ENCODE peak calls at places on chromosomes 13 and 19, in nine cellular contexts. I is stomach, A is endothelial cell of umbilical vein, V is uterus, M is heart left ventricle, T is ovary, Z is transverse colon, C is Peyer's patch, P is gastrocnemius medialis. Y is an unnamed sample. For H3K9me3, the result is how much of the 10 kb centered on the place peaks cover.

GRCh38 chr13:75512253-75512652 is 25.4 kb downstream of the COMMD6 start:
- DNase-seq in C (no peak), T (no peak), V (no peak), A (no peak), M (no peak), P (no peak), I (no peak), Z (no peak), Y (no peak)

GRCh38 chr13:93055233-93055632 is 171.4 kb upstream of the GPC6 start:
- DNase-seq in Z (no peak), P (no peak), V (no peak), T (no peak), M (no peak), C (no peak), I (no peak), A (no peak), Y (no peak)

GRCh38 chr13:72151241-72151640 is 284.2 kb upstream of the DACH1 start:
- DNase-seq in V (no peak), Z (no peak), P (no peak), C (no peak), A (no peak), T (no peak), I (no peak), M (no peak), Y (no peak)

GRCh38 chr13:26942184-26942583 is 181.6 kb upstream of the GPR12 start:
- DNase-seq in C (no peak), Z (no peak), V (no peak), M (no peak), I (no peak), T (no peak), P (no peak), A (no peak), Y (no peak)

GRCh38 chr13:86080340-86080995 is 281.2 kb upstream of the SLITRK6 start:
- DNase-seq in P (no peak), A (no peak), C (no peak), Z (no peak), I (no peak), M (no peak), V (no peak), T (no peak), Y (no peak)

GRCh38 chr19:44643605-44644390 is at the start of gene PVR:
- DNase-seq in P (peak), A (peak), C (peak), M (peak), T (peak), Z (peak), I (peak), V (peak), Y (no peak)

GRCh38 chr13:87295636-87296035 is 375.5 kb upstream of the SLITRK5 start:
- DNase-seq in Z (no peak), P (no peak), C (no peak), T (no peak), V (no peak), M (no peak), A (no peak), I (no peak), Y (no peak)

GRCh38 chr19:42606660-42607351 is 12.1 kb upstream of the CEACAM8 start:
- DNase-seq in I (peak), Z (peak), V (no peak), C (peak), T (no peak), A (peak), M (no peak), P (no peak), Y (no peak)

GRCh38 chr19:1811472-1811894 is 593 bp downstream of the ATP8B3 start:
- DNase-seq in M (no peak), C (peak), T (peak), I (peak), V (peak), A (peak), P (peak), Z (peak), Y (no peak)

GRCh38 chr19:6668696-6669095 is 1.3 kb downstream of the TNFSF14 start:
- DNase-seq in Z (no peak), T (no peak), P (no peak), M (no peak), V (no peak), C (no peak), A (no peak), I (no peak), Y (no peak)

GRCh38 chr19:38250821-38251563 is 5.2 kb downstream of the PPP1R14A start:
- DNase-seq in T (peak), Z (peak), I (peak), P (peak), M (peak), V (peak), A (no peak), C (peak), Y (no peak)

GRCh38 chr13:49859568-49859967 is 67.1 kb upstream of the KPNA3 start:
- DNase-seq in M (no peak), C (no peak), I (no peak), A (no peak), P (no peak), V (no peak), Z (peak), T (no peak), Y (no peak)

GRCh38 chr13:43300817-43301216 is 277.4 kb downstream of the DNAJC15 start:
- DNase-seq in V (no peak), Z (no peak), C (no peak), T (no peak), P (no peak), M (no peak), I (no peak), A (peak), Y (no peak)

GRCh38 chr13:33728271-33729037 is 89.5 kb upstream of the RFC3 start:
- DNase-seq in I (no peak), C (no peak), A (peak), V (peak), P (no peak), T (no peak), Z (peak), M (peak), Y (no peak)

GRCh38 chr13:39913928-39914327 is 258.5 kb downstream of the COG6 start:
- DNase-seq in A (peak), M (no peak), T (no peak), C (no peak), I (no peak), P (peak), V (peak), Z (no peak), Y (no peak)

GRCh38 chr19:54905908-54906511 is at the start of gene NCR1:
- DNase-seq in V (no peak), P (no peak), C (peak), T (no peak), A (peak), M (no peak), Z (no peak), I (no peak), Y (no peak)

GRCh38 chr13:76942363-76942762 is 5.9 kb upstream of the ACOD1 start:
- DNase-seq in M (no peak), C (no peak), V (no peak), T (no peak), P (no peak), Z (no peak), I (no peak), A (no peak), Y (no peak)

GRCh38 chr13:26050568-26051230 is 1.1 kb downstream of the SHISA2 start:
- DNase-seq in A (peak), I (peak), T (no peak), V (no peak), P (peak), C (no peak), Z (no peak), M (no peak), Y (no peak)

GRCh38 chr19:17347361-17347760 is 10.0 kb downstream of the GTPBP3 start:
- DNase-seq in A (peak), V (peak), T (no peak), P (no peak), M (no peak), I (no peak), Z (no peak), C (no peak), Y (no peak)

GRCh38 chr13:75621147-75621546 is 15.0 kb upstream of the LMO7 start:
- DNase-seq in V (no peak), P (no peak), C (no peak), T (no peak), I (no peak), A (peak), M (no peak), Z (no peak), Y (no peak)

GRCh38 chr19:4369109-4369887 is 25.9 kb downstream of the MPND start:
- DNase-seq in M (peak), V (no peak), I (peak), C (peak), Z (peak), P (no peak), A (no peak), T (no peak), Y (no peak)

GRCh38 chr19:15532779-15533521 is 24.6 kb downstream of the CYP4F22 start:
- DNase-seq in V (no peak), M (no peak), P (no peak), T (no peak), A (no peak), Z (no peak), I (no peak), C (no peak), Y (no peak)
- H3K9me3 ChIP-seq in V (under half), M (under half), P (under half), T (under half), A (under half), Z (under half), I (under half), C (under half), Y (under half)

DNA sequence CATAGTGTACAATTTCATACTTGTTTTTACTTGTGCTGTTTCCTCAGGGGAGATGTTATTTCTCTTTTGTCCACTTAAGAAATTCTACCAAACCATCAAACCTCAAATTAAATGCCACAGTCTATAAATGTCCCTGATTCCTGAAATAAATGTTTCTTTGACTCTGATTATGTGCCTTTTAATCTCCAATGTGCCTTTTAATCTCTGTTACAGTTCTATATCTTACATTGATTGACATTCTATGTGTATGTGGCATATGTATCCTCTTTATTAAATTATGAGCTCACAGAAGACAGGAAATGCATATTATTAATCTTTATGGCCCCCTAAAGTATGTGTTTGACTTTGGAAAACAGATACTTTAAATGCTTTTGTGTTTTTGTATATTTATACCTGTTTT is 404.1 kb downstream of the LIG4 start:
- DNase-seq in A (no peak), M (no peak), I (no peak), C (no peak), T (no peak), V (no peak), Z (no peak), P (no peak), Y (no peak)
- H3K4me3 ChIP-seq in A (no peak), M (no peak), I (no peak), C (no peak), T (no peak), V (no peak), Z (no peak), P (no peak), Y (no peak)

GRCh38 chr19:678791-679388 is 2.7 kb downstream of the FSTL3 start:
- DNase-seq in V (peak), M (no peak), I (no peak), P (no peak), A (no peak), Z (no peak), T (no peak), C (no peak), Y (no peak)
- TF ChIP-seq POLR2A in V (no peak), M (no peak), I (no peak), P (no peak), A (no peak), Z (no peak), T (no peak), C (no peak), Y (no peak)

GRCh38 chr19:36236946-36237310 is 22.0 kb downstream of the ZNF146 start:
- DNase-seq in C (no peak), M (no peak), I (no peak), P (no peak), V (no peak), A (no peak), Z (no peak), T (no peak), Y (no peak)

GRCh38 chr19:36236304-36236945 is 21.5 kb downstream of the ZNF146 start:
- DNase-seq in P (no peak), M (no peak), I (no peak), V (no peak), Z (no peak), C (no peak), A (no peak), T (no peak), Y (no peak)
- H3K9me3 ChIP-seq in P (under half), M (under half), I (half or more), V (under half), Z (half or more), C (under half), A (under half), T (under half), Y (under half)

DNA sequence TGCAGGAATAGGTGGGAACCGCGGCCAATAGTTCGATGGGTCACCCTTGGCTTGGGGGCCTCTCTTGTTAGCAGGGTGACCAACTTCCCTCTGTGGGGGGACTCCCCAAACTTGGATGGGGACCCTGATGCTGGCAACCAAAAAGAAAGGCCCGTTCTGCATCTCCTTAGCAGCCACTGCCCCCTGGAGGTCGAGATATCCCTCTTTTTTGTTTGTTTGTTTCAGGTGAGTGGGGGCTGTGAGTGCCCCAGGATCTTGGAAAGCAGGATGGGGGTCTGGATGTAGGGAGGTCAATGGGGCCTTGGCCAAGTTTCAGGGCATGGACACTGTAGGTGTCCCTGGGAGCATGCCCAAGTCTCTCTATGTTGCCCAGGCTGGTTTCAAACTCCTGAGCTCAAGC is 7.7 kb upstream of the CRTC1 start:
- DNase-seq in I (no peak), T (no peak), V (no peak), C (no peak), M (no peak), Z (no peak), A (no peak), P (no peak), Y (no peak)
- H3K4me3 ChIP-seq in I (no peak), T (no peak), V (no peak), C (no peak), M (no peak), Z (no peak), A (no peak), P (no peak), Y (no peak)

GRCh38 chr19:10251792-10252694 is at the start of gene MRPL4:
- DNase-seq in P (peak), I (peak), M (peak), V (peak), A (peak), C (peak), T (peak), Z (peak), Y (peak)
- TF ChIP-seq POLR2A in P (peak), I (no peak), M (no peak), V (no peak), A (peak), C (peak), T (no peak), Z (peak), Y (peak)

DNA sequence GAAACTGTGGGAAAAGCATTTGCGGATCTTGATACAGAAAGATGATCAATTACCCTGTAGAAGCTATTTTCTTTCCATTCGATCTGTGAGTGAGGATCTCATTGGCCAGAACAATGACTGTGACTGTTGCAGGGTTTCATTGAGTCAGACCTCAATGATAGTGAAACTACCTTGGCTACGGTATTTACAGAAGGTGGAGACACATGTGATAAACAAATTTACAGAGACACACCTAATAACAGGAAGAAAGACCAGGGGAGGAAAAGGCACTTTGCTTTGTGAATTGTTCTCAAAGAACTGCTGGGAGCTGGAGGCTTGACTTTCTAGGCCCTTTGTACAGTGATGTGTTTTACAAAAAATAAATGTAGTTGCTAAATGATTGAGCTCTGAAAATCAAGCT is 19.9 kb upstream of the ARGLU1 start:
- DNase-seq in Z (no peak), C (no peak), M (no peak), T (no peak), I (no peak), V (no peak), P (no peak), A (no peak), Y (no peak)
- H3K9me3 ChIP-seq in Z (under half), C (under half), M (under half), T (under half), I (under half), V (under half), P (under half), A (under half), Y (under half)

GRCh38 chr19:11451942-11452813 is 16.7 kb downstream of the PRKCSH start:
- DNase-seq in C (no peak), A (no peak), Z (no peak), I (no peak), T (no peak), M (no peak), V (no peak), P (no peak), Y (no peak)
- H3K4me3 ChIP-seq in C (no peak), A (no peak), Z (no peak), I (no peak), T (no peak), M (no peak), V (no peak), P (no peak), Y (no peak)

GRCh38 chr19:9467161-9467560 is 31.3 kb downstream of the ZNF560 start:
- DNase-seq in I (no peak), V (no peak), T (no peak), A (no peak), M (no peak), Z (no peak), C (no peak), P (no peak), Y (no peak)
- TF ChIP-seq POLR2A in I (no peak), V (no peak), T (no peak), A (no peak), M (no peak), Z (no peak), C (no peak), P (no peak), Y (no peak)

DNA sequence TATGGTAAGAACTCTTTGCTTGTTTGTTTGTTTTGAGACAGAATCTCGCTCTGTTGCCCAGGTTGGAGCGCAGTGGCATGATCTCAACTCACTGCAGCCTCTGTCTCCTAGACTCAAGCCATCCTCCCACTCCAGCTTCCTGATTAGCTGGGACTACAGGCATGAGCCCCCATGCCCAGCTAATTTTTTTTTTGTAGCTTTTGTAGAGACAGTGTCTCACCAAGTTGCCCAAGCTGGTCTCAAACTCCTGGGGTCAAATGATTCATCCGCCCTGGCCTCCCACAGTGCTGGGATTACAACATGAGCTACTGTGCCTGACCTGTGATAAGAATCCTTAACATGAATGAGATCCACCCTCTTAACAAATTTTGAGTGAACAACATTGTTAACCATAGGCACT is 183.9 kb upstream of the TSHZ3 start:
- DNase-seq in Z (no peak), T (no peak), A (no peak), V (no peak), I (no peak), M (peak), C (no peak), P (no peak), Y (no peak)
- H3K9me3 ChIP-seq in Z (under half), T (under half), A (under half), V (under half), I (under half), M (under half), C (under half), P (under half), Y (under half)

Y was measured in vagina.